ENCODE peak calls at places on chromosomes 13 and 19, in four cellular contexts. Y is sigmoid colon, A is heart left ventricle, H is adrenal gland. Z is an unnamed sample.

GRCh38 chr19:36986131-36986530 is 70.0 kb downstream of the ZNF568 start:
- DNase-seq in Y (no peak), A (no peak), H (no peak), Z (no peak)

GRCh38 chr19:2711175-2711936 is 8.9 kb upstream of the GNG7 start:
- DNase-seq in Y (peak), A (no peak), H (no peak), Z (no peak)

GRCh38 chr19:858284-858683 is 1.2 kb upstream of the CFD start:
- DNase-seq in Y (no peak), A (no peak), H (no peak), Z (no peak)

GRCh38 chr19:6204212-6204611 is 68.7 kb downstream of the ACSBG2 start:
- DNase-seq in Y (peak), A (no peak), H (no peak), Z (peak)

GRCh38 chr19:18101268-18101667 is 3.7 kb downstream of the MAST3 start:
- DNase-seq in Y (no peak), A (no peak), H (no peak), Z (no peak)

GRCh38 chr19:40798997-40799557 is at the start of gene EGLN2:
- DNase-seq in Y (no peak), A (no peak), H (no peak), Z (no peak)

GRCh38 chr19:45784096-45784495 is 1.8 kb upstream of the DMPK start:
- DNase-seq in Y (no peak), A (no peak), H (peak), Z (no peak)

GRCh38 chr19:47357788-47358680 is 8.9 kb downstream of the DHX34 start:
- DNase-seq in Y (no peak), A (no peak), H (no peak), Z (no peak)

GRCh38 chr19:16673226-16673625 is 12.3 kb downstream of the TMEM38A start:
- DNase-seq in Y (no peak), A (no peak), H (no peak), Z (no peak)

GRCh38 chr13:112670864-112671263 is 19.0 kb upstream of the ATP11A start:
- DNase-seq in Y (peak), A (no peak), H (no peak), Z (no peak)

GRCh38 chr13:73228546-73228945 is 169.7 kb downstream of the KLF5 start:
- DNase-seq in Y (no peak), A (no peak), H (no peak), Z (no peak)
- TF ChIP-seq CTCF in Y (no peak), A (no peak), H (no peak), Z (no peak)

DNA sequence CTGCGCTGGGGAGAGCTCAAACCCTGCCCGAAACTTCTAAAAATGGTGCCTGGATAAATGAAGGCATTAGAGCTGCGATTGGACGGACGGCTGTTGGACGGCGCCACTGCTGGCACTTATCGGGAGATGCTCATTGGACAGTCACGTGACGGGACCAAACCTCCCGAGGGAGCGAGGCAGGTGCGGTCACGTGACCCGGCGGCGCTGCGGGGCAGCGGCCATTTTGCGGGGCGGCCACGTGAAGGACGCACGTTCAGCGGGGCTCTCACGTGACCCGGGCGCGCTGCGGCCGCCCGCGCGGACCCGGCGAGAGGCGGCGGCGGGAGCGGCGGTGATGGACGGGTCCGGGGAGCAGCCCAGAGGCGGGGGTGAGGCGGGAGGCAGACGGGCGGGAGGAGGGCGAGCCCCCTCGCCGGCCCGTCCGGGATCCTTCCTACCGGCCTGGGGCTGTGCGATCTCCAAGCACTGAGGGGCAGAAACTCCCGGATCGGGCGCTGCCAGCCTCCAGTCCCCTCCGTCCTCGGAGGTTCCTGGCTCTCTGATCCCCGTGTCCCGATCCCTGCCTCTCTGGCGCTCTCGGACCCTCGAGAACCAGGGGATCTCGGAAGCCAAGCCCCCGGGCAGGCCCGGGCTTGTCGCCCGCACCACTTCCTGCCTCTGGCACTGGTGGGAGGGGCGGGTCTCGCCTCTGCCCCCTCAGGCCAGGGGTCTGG is at the start of gene BAX:
- DNase-seq in Y (peak), A (peak), H (peak), Z (peak)
- TF ChIP-seq POLR2A in Y (no peak), A (no peak), H (peak), Z (no peak)

GRCh38 chr13:111354789-111355188 is 34.3 kb downstream of the TEX29 start:
- DNase-seq in Y (no peak), A (no peak), H (no peak), Z (no peak)
- H3K27ac ChIP-seq in Y (no peak), A (no peak), H (no peak), Z (no peak)

DNA sequence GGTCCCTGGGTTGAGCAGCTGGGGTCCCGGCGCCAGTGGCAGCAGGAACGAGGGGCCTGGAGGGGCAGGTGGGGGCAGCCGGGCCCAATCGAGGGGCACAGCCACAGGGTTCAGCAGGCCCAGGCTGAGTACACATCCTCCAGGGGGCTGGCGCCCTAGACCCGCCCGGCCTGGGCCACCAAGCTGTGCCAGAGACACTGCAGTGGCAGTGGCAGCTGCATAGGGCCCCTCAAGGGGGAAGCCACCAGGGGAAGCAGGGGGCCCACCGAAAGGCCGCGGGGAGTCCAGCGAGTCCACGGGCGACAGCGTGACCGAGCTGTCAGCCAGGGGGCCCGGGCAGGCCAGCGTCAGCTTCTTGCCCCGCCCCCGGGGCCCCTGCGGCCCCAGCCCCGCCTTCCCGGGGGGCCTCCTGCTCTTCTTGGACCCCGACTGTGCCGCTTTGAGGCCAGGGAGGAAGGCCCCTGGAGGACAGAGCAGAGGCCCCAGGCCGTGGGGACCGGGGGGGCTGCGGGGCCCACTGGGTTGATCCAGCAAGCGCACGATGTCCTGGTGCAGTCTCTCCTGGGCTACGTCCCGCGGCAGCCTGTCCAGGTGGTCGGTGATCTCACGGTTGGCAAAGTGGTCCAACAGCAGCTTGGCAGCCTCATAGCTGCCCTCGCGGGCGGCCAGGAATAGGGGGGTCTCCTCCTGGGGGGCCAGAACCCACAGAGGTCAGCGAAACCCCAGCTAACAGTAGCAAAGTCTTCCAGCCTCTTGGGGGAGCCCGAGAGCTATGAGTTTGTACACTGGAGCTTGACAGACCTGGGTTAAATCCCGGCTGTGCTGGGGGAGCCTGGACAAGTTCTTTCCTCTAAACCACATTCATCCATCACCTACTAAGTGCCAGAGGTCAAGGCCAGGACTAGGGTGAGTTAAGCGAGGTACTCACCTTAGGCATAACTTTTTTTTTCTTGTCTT is 39.5 kb downstream of the NOTCH3 start:
- DNase-seq in Y (no peak), A (no peak), H (no peak), Z (no peak)
- TF ChIP-seq CTCF in Y (no peak), A (peak), H (peak), Z (no peak)

GRCh38 chr13:77316430-77316829 is 10.5 kb downstream of the MYCBP2 start:
- DNase-seq in Y (no peak), A (no peak), H (no peak), Z (no peak)

GRCh38 chr13:77312311-77312710 is 14.6 kb downstream of the MYCBP2 start:
- DNase-seq in Y (no peak), A (no peak), H (no peak), Z (no peak)

GRCh38 chr13:77310579-77311279 is 16.2 kb downstream of the MYCBP2 start:
- DNase-seq in Y (no peak), A (no peak), H (no peak), Z (no peak)

GRCh38 chr13:77310161-77310560 is 16.7 kb downstream of the MYCBP2 start:
- DNase-seq in Y (no peak), A (no peak), H (no peak), Z (no peak)

GRCh38 chr13:77313923-77314322 is 13.0 kb downstream of the MYCBP2 start:
- DNase-seq in Y (no peak), A (no peak), H (no peak), Z (no peak)
- TF ChIP-seq POLR2A in Y (no peak), A (no peak), H (no peak), Z (no peak)

DNA sequence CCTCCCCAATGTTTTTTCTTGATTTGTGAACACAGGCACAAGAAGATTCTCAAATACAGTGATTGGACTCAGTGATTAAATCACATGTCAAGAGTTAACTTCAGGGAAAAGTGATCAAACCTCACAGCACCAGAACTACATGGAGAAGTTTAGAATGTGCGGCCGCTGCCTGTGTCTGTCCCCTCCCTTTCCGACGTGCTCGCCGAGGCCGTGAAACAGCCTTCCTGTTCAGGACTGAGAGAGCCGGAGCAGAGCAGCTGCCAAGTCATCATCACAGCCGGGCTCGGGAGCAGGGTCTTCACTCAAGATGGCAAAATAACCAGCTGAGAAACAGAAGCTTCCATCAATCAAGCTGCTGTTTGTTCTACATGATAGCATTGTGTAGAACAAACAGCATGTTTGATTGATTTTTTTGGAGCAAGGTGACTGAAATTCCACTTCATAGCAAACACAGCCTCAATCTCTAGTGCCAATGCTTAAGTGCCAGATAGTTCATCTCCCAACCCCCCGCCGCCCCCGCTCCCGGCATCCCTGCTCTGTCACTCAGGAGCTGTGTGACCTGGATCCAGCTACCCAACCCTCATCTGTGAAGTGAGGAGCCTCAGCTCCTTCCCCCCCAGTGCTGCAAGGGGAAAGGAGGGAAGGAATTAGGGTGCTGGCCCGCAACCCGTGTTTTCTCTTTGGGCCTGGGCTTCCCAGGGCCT is 70.6 kb downstream of the HSPH1 start:
- DNase-seq in Y (no peak), A (no peak), H (no peak), Z (no peak)
- H3K27ac ChIP-seq in Y (no peak), A (no peak), H (no peak), Z (no peak)

Z was measured in breast epithelium.